ENCODE peak calls at places on chromosome 5, in four cellular contexts. One of them, this sample, is unnamed.

GRCh38 chr5:113166285-113166684 is 189.7 kb downstream of the DCP2 start:
- DNase-seq in COLO829: no peak
- DNase-seq in NCI-H1930: no peak
- DNase-seq in WTC11: no peak
- DNase-seq in this sample: no peak

GRCh38 chr5:131475416-131476045 is 159.5 kb downstream of the RAPGEF6 start:
- DNase-seq in COLO829: no peak
- DNase-seq in NCI-H1930: no peak
- DNase-seq in WTC11: no peak
- DNase-seq in this sample: no peak

GRCh38 chr5:19568004-19568403 is 420.0 kb downstream of the CDH18 start:
- DNase-seq in WTC11: no peak
- DNase-seq in COLO829: no peak
- DNase-seq in NCI-H1930: no peak
- DNase-seq in this sample: no peak

GRCh38 chr5:146238973-146239372 is 35.6 kb downstream of the RBM27 start:
- DNase-seq in NCI-H1930: no peak
- DNase-seq in WTC11: no peak
- DNase-seq in COLO829: no peak
- DNase-seq in this sample: no peak

GRCh38 chr5:168327994-168328393 is 36.5 kb downstream of the WWC1 start:
- DNase-seq in WTC11: no peak
- DNase-seq in COLO829: no peak
- DNase-seq in NCI-H1930: no peak
- DNase-seq in this sample: no peak

GRCh38 chr5:116492776-116493175 is 81.8 kb downstream of the SEMA6A start:
- DNase-seq in WTC11: no peak
- DNase-seq in NCI-H1930: no peak
- DNase-seq in COLO829: no peak
- DNase-seq in this sample: no peak

GRCh38 chr5:14773588-14773987 is 98.0 kb downstream of the ANKH start:
- DNase-seq in NCI-H1930: no peak
- DNase-seq in COLO829: no peak
- DNase-seq in WTC11: peak; percentile 17
- DNase-seq in this sample: no peak

GRCh38 chr5:66864240-66864884 is 268.2 kb downstream of the MAST4 start:
- DNase-seq in WTC11: peak; percentile 40
- DNase-seq in COLO829: no peak
- DNase-seq in NCI-H1930: no peak
- DNase-seq in this sample: no peak

GRCh38 chr5:139414601-139415121 is 10.8 kb upstream of the SPATA24 start:
- DNase-seq in COLO829: peak; percentile 41
- DNase-seq in WTC11: no peak
- DNase-seq in NCI-H1930: no peak
- DNase-seq in this sample: no peak

GRCh38 chr5:123950701-123951100 is 438.7 kb downstream of the CSNK1G3 start:
- DNase-seq in WTC11: no peak
- DNase-seq in COLO829: no peak
- DNase-seq in NCI-H1930: no peak
- DNase-seq in this sample: no peak

GRCh38 chr5:142664634-142665033 is 21.3 kb downstream of the FGF1 start:
- DNase-seq in COLO829: no peak
- DNase-seq in WTC11: no peak
- DNase-seq in NCI-H1930: no peak
- DNase-seq in this sample: no peak

GRCh38 chr5:123718238-123718637 is 206.3 kb downstream of the CSNK1G3 start:
- DNase-seq in WTC11: no peak
- DNase-seq in NCI-H1930: no peak
- DNase-seq in COLO829: no peak
- DNase-seq in this sample: no peak

GRCh38 chr5:178522361-178522760 is 67.8 kb downstream of the COL23A1 start:
- DNase-seq in COLO829: no peak
- DNase-seq in WTC11: no peak
- DNase-seq in NCI-H1930: no peak
- DNase-seq in this sample: no peak

GRCh38 chr5:151002681-151003502 is 17.5 kb upstream of the GPX3 start:
- DNase-seq in COLO829: no peak
- DNase-seq in NCI-H1930: no peak
- DNase-seq in WTC11: no peak
- DNase-seq in this sample: no peak

GRCh38 chr5:132386644-132387286 is 17.3 kb downstream of the SLC22A5 start:
- DNase-seq in WTC11: peak; percentile 74
- DNase-seq in NCI-H1930: no peak
- DNase-seq in COLO829: no peak
- DNase-seq in this sample: peak; percentile 19

GRCh38 chr5:6377582-6378127 is 692 bp downstream of the MED10 start:
- DNase-seq in NCI-H1930: no peak
- DNase-seq in COLO829: no peak
- DNase-seq in WTC11: no peak
- DNase-seq in this sample: peak; percentile 23

GRCh38 chr5:80620206-80620605 is 34.2 kb upstream of the MSH3 start:
- DNase-seq in COLO829: no peak
- DNase-seq in NCI-H1930: no peak
- DNase-seq in WTC11: no peak
- DNase-seq in this sample: no peak

GRCh38 chr5:139417214-139417613 is 13.3 kb upstream of the SPATA24 start:
- DNase-seq in NCI-H1930: no peak
- DNase-seq in COLO829: no peak
- DNase-seq in WTC11: no peak
- DNase-seq in this sample: peak; percentile 9

GRCh38 chr5:113201715-113202114 is 225.1 kb downstream of the DCP2 start:
- DNase-seq in WTC11: no peak
- DNase-seq in COLO829: no peak
- DNase-seq in NCI-H1930: no peak
- DNase-seq in this sample: no peak

GRCh38 chr5:90529939-90530677 is 724 bp upstream of the LYSMD3 start:
- DNase-seq in COLO829: peak; percentile 69
- DNase-seq in WTC11: peak; percentile 67
- DNase-seq in NCI-H1930: peak; percentile 49
- DNase-seq in this sample: peak; percentile 14

GRCh38 chr5:178143901-178144300 is 9.8 kb downstream of the NHP2 start:
- DNase-seq in WTC11: no peak
- DNase-seq in COLO829: no peak
- DNase-seq in NCI-H1930: no peak
- DNase-seq in this sample: no peak

GRCh38 chr5:55037046-55037771 is 13.2 kb downstream of the GZMK start:
- DNase-seq in NCI-H1930: no peak
- DNase-seq in WTC11: peak; percentile 31
- DNase-seq in COLO829: no peak
- DNase-seq in this sample: no peak

GRCh38 chr5:158812381-158812780 is 287.3 kb downstream of the EBF1 start:
- DNase-seq in WTC11: peak; percentile 21
- DNase-seq in NCI-H1930: no peak
- DNase-seq in COLO829: no peak
- DNase-seq in this sample: no peak

GRCh38 chr5:82106806-82107205 is 135.0 kb downstream of the ATG10 start:
- DNase-seq in COLO829: no peak
- DNase-seq in WTC11: no peak
- DNase-seq in NCI-H1930: no peak
- DNase-seq in this sample: no peak

GRCh38 chr5:181187500-181188213 is 17.3 kb downstream of the TRIM7 start:
- DNase-seq in WTC11: peak; percentile 92
- DNase-seq in NCI-H1930: no peak
- DNase-seq in COLO829: no peak
- DNase-seq in this sample: no peak

GRCh38 chr5:138666226-138666742 is 86.9 kb upstream of the CTNNA1 start:
- DNase-seq in COLO829: no peak
- DNase-seq in WTC11: no peak
- DNase-seq in NCI-H1930: no peak
- DNase-seq in this sample: no peak

GRCh38 chr5:1783214-1783551 is 16.5 kb downstream of the MRPL36 start:
- DNase-seq in WTC11: no peak
- DNase-seq in NCI-H1930: no peak
- DNase-seq in COLO829: no peak
- DNase-seq in this sample: no peak

GRCh38 chr5:180590543-180591248 is 603 bp downstream of the SCGB3A1 start:
- DNase-seq in WTC11: peak; percentile 39
- DNase-seq in COLO829: no peak
- DNase-seq in NCI-H1930: no peak
- DNase-seq in this sample: no peak

This sample was measured in NCI-H2107.